ENCODE peak calls at places on chromosomes 11 and 22, in nine cellular contexts. X is left ventricle myocardium inferior, N is AG09309, S is heart left ventricle, K is upper lobe of left lung, Z is GM23338, G is brain microvascular endothelial cell, C is bronchial epithelial cell, Y is tibial artery. F is an unnamed sample.

GRCh38 chr11:11786771-11787170 is 55.0 kb upstream of the USP47 start:
- DNase-seq in X (no peak), N (no peak), S (no peak), K (no peak), Z (peak), G (peak), C (peak), Y (no peak), F (peak)

GRCh38 chr11:46322759-46323158 is 24.5 kb upstream of the DGKZ start:
- DNase-seq in X (no peak), N (no peak), S (no peak), K (no peak), Z (peak), G (no peak), C (no peak), Y (no peak), F (no peak)

GRCh38 chr11:4086584-4087353 is 7.8 kb upstream of the RRM1 start:
- DNase-seq in X (no peak), N (no peak), S (no peak), K (no peak), Z (no peak), G (no peak), C (no peak), Y (no peak), F (no peak)

GRCh38 chr11:46298699-46299424 is 21.4 kb downstream of the CREB3L1 start:
- DNase-seq in X (no peak), N (peak), S (no peak), K (no peak), Z (no peak), G (peak), C (peak), Y (no peak), F (peak)

GRCh38 chr11:16047073-16047472 is 309.3 kb downstream of the SOX6 start:
- DNase-seq in X (no peak), N (no peak), S (no peak), K (no peak), Z (peak), G (no peak), C (no peak), Y (no peak), F (no peak)

GRCh38 chr22:44646668-44647067 is 55.3 kb upstream of the PRR5 start:
- DNase-seq in X (no peak), N (no peak), S (no peak), K (no peak), Z (no peak), G (no peak), C (no peak), Y (no peak), F (no peak)

GRCh38 chr11:11963842-11964773 is 44.3 kb downstream of the DKK3 start:
- DNase-seq in X (peak), N (no peak), S (no peak), K (peak), Z (no peak), G (no peak), C (no peak), Y (no peak), F (no peak)

GRCh38 chr11:40293655-40294342 is 1165.7 kb downstream of the LRRC4C start:
- DNase-seq in X (peak), N (peak), S (peak), K (peak), Z (peak), G (peak), C (peak), Y (peak), F (peak)

GRCh38 chr11:21896216-21896615 is 296.7 kb upstream of the ANO5 start:
- DNase-seq in X (no peak), N (no peak), S (no peak), K (no peak), Z (no peak), G (no peak), C (no peak), Y (no peak), F (no peak)

GRCh38 chr11:21894492-21894891 is 298.4 kb upstream of the ANO5 start:
- DNase-seq in X (no peak), N (no peak), S (no peak), K (no peak), Z (no peak), G (no peak), C (no peak), Y (no peak), F (no peak)

GRCh38 chr11:21895686-21896085 is 297.2 kb upstream of the ANO5 start:
- DNase-seq in X (no peak), N (no peak), S (no peak), K (no peak), Z (no peak), G (no peak), C (no peak), Y (no peak), F (no peak)

GRCh38 chr11:21892696-21893095 is 300.2 kb upstream of the ANO5 start:
- DNase-seq in X (no peak), N (no peak), S (no peak), K (no peak), Z (no peak), G (no peak), C (no peak), Y (no peak), F (no peak)

GRCh38 chr11:21893468-21893867 is 299.4 kb upstream of the ANO5 start:
- DNase-seq in X (no peak), N (no peak), S (no peak), K (no peak), Z (no peak), G (no peak), C (no peak), Y (no peak), F (no peak)
- H3K4me3 ChIP-seq in X (no peak), N (no peak), S (no peak), K (no peak), Z (no peak), G (no peak), C (no peak), Y (no peak), F (no peak)

GRCh38 chr11:102391549-102392237 is 44.7 kb downstream of the BIRC2 start:
- DNase-seq in X (no peak), N (no peak), S (no peak), K (no peak), Z (no peak), G (no peak), C (no peak), Y (no peak), F (no peak)

GRCh38 chr11:102389253-102389652 is 42.2 kb downstream of the BIRC2 start:
- DNase-seq in X (no peak), N (no peak), S (no peak), K (no peak), Z (no peak), G (no peak), C (peak), Y (no peak), F (no peak)

GRCh38 chr11:102387056-102387781 is 40.2 kb downstream of the BIRC2 start:
- DNase-seq in X (no peak), N (no peak), S (no peak), K (no peak), Z (no peak), G (no peak), C (no peak), Y (no peak), F (no peak)

GRCh38 chr11:102393272-102393730 is 46.3 kb downstream of the BIRC2 start:
- DNase-seq in X (no peak), N (no peak), S (no peak), K (no peak), Z (no peak), G (no peak), C (no peak), Y (no peak), F (no peak)

GRCh38 chr11:102390667-102391449 is 43.8 kb downstream of the BIRC2 start:
- DNase-seq in X (peak), N (peak), S (peak), K (no peak), Z (peak), G (peak), C (peak), Y (peak), F (peak)
- TF ChIP-seq CTCF in X (peak), N (peak), S (peak), K (peak), Z (peak), G (peak), C (peak), Y (peak), F (peak)

GRCh38 chr22:20553947-20554741 is 46.7 kb downstream of the MED15 start:
- DNase-seq in X (no peak), N (no peak), S (no peak), K (no peak), Z (no peak), G (no peak), C (no peak), Y (no peak), F (no peak)

GRCh38 chr22:20550851-20551744 is 43.7 kb downstream of the MED15 start:
- DNase-seq in X (no peak), N (no peak), S (no peak), K (peak), Z (peak), G (peak), C (peak), Y (peak), F (peak)

GRCh38 chr22:20551805-20552449 is 44.5 kb downstream of the MED15 start:
- DNase-seq in X (no peak), N (no peak), S (peak), K (no peak), Z (no peak), G (no peak), C (no peak), Y (peak), F (no peak)

GRCh38 chr22:20552913-20553401 is 45.5 kb downstream of the MED15 start:
- DNase-seq in X (no peak), N (no peak), S (no peak), K (no peak), Z (no peak), G (peak), C (no peak), Y (no peak), F (no peak)

GRCh38 chr22:20552450-20552894 is 45.1 kb downstream of the MED15 start:
- DNase-seq in X (peak), N (no peak), S (peak), K (no peak), Z (no peak), G (peak), C (no peak), Y (peak), F (no peak)
- H3K4me3 ChIP-seq in X (peak), N (no peak), S (peak), K (no peak), Z (no peak), G (no peak), C (no peak), Y (peak), F (no peak)

GRCh38 chr11:124278261-124278660 is 22.1 kb downstream of the OR8G5 start:
- DNase-seq in X (no peak), N (no peak), S (no peak), K (no peak), Z (no peak), G (no peak), C (no peak), Y (no peak), F (no peak)

GRCh38 chr11:124276081-124276480 is 19.9 kb downstream of the OR8G5 start:
- DNase-seq in X (no peak), N (no peak), S (no peak), K (no peak), Z (no peak), G (no peak), C (no peak), Y (no peak), F (peak)

GRCh38 chr11:124274000-124274399 is 17.8 kb downstream of the OR8G5 start:
- DNase-seq in X (no peak), N (no peak), S (no peak), K (no peak), Z (no peak), G (no peak), C (no peak), Y (no peak), F (no peak)

GRCh38 chr11:124277207-124277606 is 21.0 kb downstream of the OR8G5 start:
- DNase-seq in X (no peak), N (no peak), S (no peak), K (no peak), Z (no peak), G (no peak), C (no peak), Y (no peak), F (no peak)

DNA sequence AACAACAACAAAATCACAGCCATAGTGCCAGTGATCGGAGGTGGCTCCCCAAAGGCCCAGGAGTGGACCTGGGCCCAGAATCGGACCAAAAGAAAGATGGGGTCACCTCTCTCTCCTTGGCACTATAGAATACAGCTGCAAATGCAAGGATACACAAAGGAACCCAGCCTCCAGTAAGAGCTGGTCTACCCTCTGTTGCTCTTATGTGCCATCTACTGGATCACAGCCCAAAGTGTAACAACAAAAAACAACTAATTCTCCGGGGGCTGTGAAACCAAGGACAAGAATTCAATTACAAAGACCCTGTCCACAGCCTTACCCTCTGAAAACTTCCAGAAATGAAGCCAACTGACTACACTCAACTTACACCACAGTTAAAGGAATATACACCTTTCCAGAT is 21.6 kb downstream of the OR8G5 start:
- DNase-seq in X (no peak), N (no peak), S (no peak), K (no peak), Z (peak), G (no peak), C (peak), Y (no peak), F (no peak)
- TF ChIP-seq CTCF in X (no peak), N (no peak), S (no peak), K (no peak), Z (peak), G (peak), C (no peak), Y (no peak), F (peak)

F was measured in astrocyte of the spinal cord.